ENCODE peak calls at places on chromosomes 16 and 17, in six cellular contexts. J, T, E, A, R and L are unnamed samples.

GRCh38 chr16:75116081-75116910 is at the start of gene LDHD:
- DNase-seq in J (peak), T (peak), E (peak), A (peak), R (peak), L (peak)

GRCh38 chr16:4537376-4538066 is 1.1 kb downstream of the CDIP1 start:
- DNase-seq in J (no peak), T (no peak), E (no peak), A (peak), R (no peak), L (no peak)

GRCh38 chr16:65229191-65229662 is 107.4 kb upstream of the CDH11 start:
- DNase-seq in J (no peak), T (no peak), E (no peak), A (no peak), R (no peak), L (no peak)

GRCh38 chr17:56756536-56756935 is 77.2 kb downstream of the C17orf67 start:
- DNase-seq in J (no peak), T (no peak), E (no peak), A (no peak), R (peak), L (peak)

GRCh38 chr16:14652726-14653125 is 20.0 kb downstream of the BFAR start:
- DNase-seq in J (no peak), T (no peak), E (no peak), A (no peak), R (no peak), L (no peak)

GRCh38 chr16:16992986-16993783 is 477.6 kb downstream of the XYLT1 start:
- DNase-seq in J (no peak), T (no peak), E (no peak), A (no peak), R (no peak), L (no peak)

GRCh38 chr17:29835438-29836351 is 94.3 kb downstream of the SSH2 start:
- DNase-seq in J (no peak), T (no peak), E (no peak), A (no peak), R (no peak), L (no peak)

GRCh38 chr17:67490471-67490870 is 113.4 kb downstream of the PITPNC1 start:
- DNase-seq in J (no peak), T (no peak), E (no peak), A (no peak), R (no peak), L (no peak)

GRCh38 chr16:84143081-84143480 is 1.9 kb downstream of the HSDL1 start:
- DNase-seq in J (no peak), T (no peak), E (no peak), A (no peak), R (no peak), L (no peak)

GRCh38 chr16:84143784-84144199 is 1.2 kb downstream of the HSDL1 start:
- DNase-seq in J (no peak), T (no peak), E (no peak), A (no peak), R (no peak), L (no peak)

GRCh38 chr16:84144859-84145639 is at the start of the genes DNAAF1 and HSDL1:
- DNase-seq in J (peak), T (peak), E (peak), A (peak), R (peak), L (peak)

GRCh38 chr16:84141143-84141670 is 3.8 kb downstream of the HSDL1 start:
- DNase-seq in J (no peak), T (peak), E (no peak), A (no peak), R (peak), L (no peak)

DNA sequence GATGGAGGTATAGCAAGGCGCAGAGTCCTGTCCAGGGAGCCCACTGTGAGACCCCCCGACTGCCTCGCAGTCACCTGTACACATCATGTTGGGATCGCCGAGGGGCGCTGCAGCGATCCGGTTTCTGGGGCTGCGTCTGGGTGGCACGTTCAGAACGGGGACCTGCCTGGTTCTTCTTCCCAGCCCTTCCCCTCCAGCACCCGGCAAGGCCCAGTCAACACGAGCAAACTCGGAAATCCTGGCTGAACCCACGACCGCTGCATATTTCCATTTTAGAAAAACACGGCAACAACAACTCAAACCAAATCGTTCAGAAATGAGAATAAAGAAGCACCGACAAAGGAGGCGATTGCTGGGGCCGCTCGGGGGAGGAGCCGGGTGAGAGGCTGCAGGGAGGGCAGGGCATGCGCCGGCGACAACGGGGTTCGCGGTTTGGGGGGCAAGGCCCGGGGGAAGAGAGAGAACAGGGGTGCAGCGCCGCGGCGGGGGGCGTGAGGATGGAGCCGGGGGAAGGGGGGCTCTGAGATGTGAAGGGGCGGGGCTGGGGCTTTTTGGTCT is 597 bp downstream of the HSDL1 start:
- DNase-seq in J (peak), T (no peak), E (no peak), A (peak), R (no peak), L (peak)
- TF ChIP-seq CTCF in J (peak), T (peak), E (no peak), A (peak), R (peak), L (no peak)

GRCh38 chr16:85017603-85018002 is 6.3 kb upstream of the ZDHHC7 start:
- DNase-seq in J (no peak), T (no peak), E (no peak), A (no peak), R (no peak), L (no peak)
- TF ChIP-seq POLR2AphosphoS5 in J (no peak), T (no peak), E (no peak), A (no peak), R (no peak), L (no peak)

GRCh38 chr16:66975302-66975893 is 13.0 kb upstream of the CES4A start:
- DNase-seq in J (no peak), T (no peak), E (no peak), A (no peak), R (no peak), L (no peak)

GRCh38 chr16:66983033-66983432 is 5.4 kb upstream of the CES4A start:
- DNase-seq in J (no peak), T (no peak), E (no peak), A (no peak), R (no peak), L (no peak)

GRCh38 chr16:66976746-66977145 is 11.6 kb upstream of the CES4A start:
- DNase-seq in J (peak), T (no peak), E (no peak), A (no peak), R (no peak), L (no peak)

GRCh38 chr16:66977341-66978113 is 10.9 kb upstream of the CES4A start:
- DNase-seq in J (peak), T (peak), E (peak), A (peak), R (peak), L (peak)

DNA sequence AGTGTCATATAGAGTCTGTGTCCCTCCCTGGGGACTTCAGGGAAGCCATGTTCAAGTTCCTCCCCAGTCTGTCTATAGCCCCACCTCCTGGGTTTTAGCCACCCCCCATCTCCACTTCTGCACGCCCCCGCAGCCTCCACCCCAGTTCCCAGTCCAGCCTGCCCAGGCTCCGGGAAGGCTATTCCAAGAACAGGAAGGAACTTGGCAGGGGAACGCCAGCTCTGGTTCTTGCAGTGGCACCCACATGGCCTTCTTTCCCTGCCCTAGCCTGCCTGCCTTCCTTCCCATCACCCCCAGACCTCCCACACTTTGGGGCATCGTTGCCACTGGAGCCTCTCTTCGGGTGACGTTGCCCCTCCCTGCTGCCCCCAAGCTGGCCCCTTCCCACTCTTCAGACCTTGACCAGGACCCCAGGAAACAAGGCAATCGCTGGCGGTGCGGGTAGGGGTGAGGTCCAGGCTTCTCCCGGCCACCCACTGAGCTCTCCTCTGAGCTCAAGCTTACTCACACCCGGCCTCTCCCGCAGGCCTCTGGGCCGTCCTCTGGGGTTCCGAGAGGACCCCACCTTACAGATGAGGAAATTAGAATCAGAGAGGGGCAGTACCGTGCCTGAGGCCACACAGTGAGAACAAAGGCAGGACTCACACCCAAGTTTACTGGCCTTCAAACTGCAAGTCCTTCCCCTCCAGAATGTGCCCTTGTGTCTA is 9.2 kb upstream of the CES4A start:
- DNase-seq in J (peak), T (no peak), E (no peak), A (no peak), R (no peak), L (no peak)
- TF ChIP-seq MAX in J (no peak), T (no peak), E (no peak), A (no peak), R (no peak), L (no peak)

GRCh38 chr16:23303685-23304084 is 1.6 kb downstream of the SCNN1B start:
- DNase-seq in J (no peak), T (no peak), E (no peak), A (no peak), R (no peak), L (no peak)

GRCh38 chr16:23298290-23298689 is 3.8 kb upstream of the SCNN1B start:
- DNase-seq in J (no peak), T (no peak), E (no peak), A (no peak), R (no peak), L (no peak)

GRCh38 chr16:23304620-23305019 is 2.5 kb downstream of the SCNN1B start:
- DNase-seq in J (no peak), T (no peak), E (no peak), A (no peak), R (no peak), L (no peak)

GRCh38 chr16:23301251-23302044 is 654 bp upstream of the SCNN1B start:
- DNase-seq in J (no peak), T (no peak), E (no peak), A (no peak), R (no peak), L (no peak)

GRCh38 chr16:23302045-23302956 is at the start of gene SCNN1B:
- DNase-seq in J (no peak), T (no peak), E (no peak), A (peak), R (no peak), L (no peak)
- TF ChIP-seq CTCF in J (no peak), T (no peak), E (no peak), A (no peak), R (no peak), L (no peak)